ENCODE peak calls at places on chromosomes 3 and 15, in ten cellular contexts. W, P, F, N, V, C, X, S, R and O are unnamed samples.

GRCh38 chr15:98063311-98063710 is 102.8 kb downstream of the ARRDC4 start:
- DNase-seq in C (no peak), S (no peak), X (no peak), W (no peak), R (no peak), F (no peak), P (no peak), V (no peak), N (no peak), O (no peak)

GRCh38 chr3:174540536-174540935 is 318.6 kb upstream of the NAALADL2 start:
- DNase-seq in P (no peak), N (no peak), C (no peak), X (no peak), W (no peak), F (no peak), S (no peak), R (no peak), V (no peak), O (no peak)

GRCh38 chr3:197752107-197752506 is 2.4 kb downstream of the FYTTD1 start:
- DNase-seq in N (no peak), V (no peak), F (no peak), S (no peak), W (no peak), C (no peak), R (no peak), X (no peak), P (no peak), O (no peak)

GRCh38 chr3:37096972-37097371 is 77.4 kb downstream of the LRRFIP2 start:
- DNase-seq in X (no peak), F (no peak), V (no peak), R (no peak), S (no peak), N (no peak), P (peak; percentile 54), W (no peak), C (no peak), O (no peak)

GRCh38 chr3:46729038-46729437 is 11.4 kb upstream of the PRSS50 start:
- DNase-seq in F (no peak), C (no peak), W (no peak), X (no peak), R (no peak), N (peak; percentile 13), V (no peak), S (no peak), P (no peak), O (no peak)

GRCh38 chr3:141368925-141369794 is 856 bp downstream of the ZBTB38 start:
- DNase-seq in V (no peak), W (peak; percentile 94), P (peak; percentile 92), S (no peak), X (no peak), R (no peak), F (peak; percentile 45), C (no peak), N (no peak), O (no peak)

GRCh38 chr15:35630570-35630969 is 84.6 kb upstream of the DPH6 start:
- DNase-seq in F (no peak), R (no peak), V (no peak), W (peak; percentile 43), P (peak; percentile 65), X (no peak), C (peak; percentile 43), S (no peak), N (no peak), O (no peak)

GRCh38 chr3:149605902-149606301 is 51.9 kb downstream of the WWTR1 start:
- DNase-seq in S (no peak), F (peak; percentile 77), P (no peak), W (peak; percentile 60), X (no peak), R (no peak), C (no peak), N (no peak), V (no peak), O (no peak)

GRCh38 chr15:34879112-34879511 is 83.8 kb upstream of the ACTC1 start:
- DNase-seq in P (peak; percentile 3), R (no peak), N (no peak), W (peak; percentile 8), F (no peak), X (no peak), S (no peak), C (no peak), V (no peak), O (no peak)

GRCh38 chr3:126447456-126448106 is 28.1 kb downstream of the ZXDC start:
- DNase-seq in C (no peak), X (no peak), R (no peak), P (no peak), V (no peak), S (no peak), W (peak; percentile 10), N (peak; percentile 19), F (peak; percentile 57), O (peak; percentile 53)

GRCh38 chr3:106229495-106230278 is 360.9 kb upstream of the CBLB start:
- DNase-seq in C (no peak), N (no peak), V (no peak), W (no peak), S (no peak), R (no peak), P (no peak), F (no peak), X (no peak), O (no peak)

GRCh38 chr3:140720242-140720641 is 42.4 kb downstream of the TRIM42 start:
- DNase-seq in N (no peak), W (peak; percentile 5), V (no peak), P (no peak), F (no peak), S (no peak), R (no peak), X (peak; percentile 19), C (no peak), O (no peak)

GRCh38 chr15:39586387-39587171 is 5.7 kb downstream of the THBS1 start:
- DNase-seq in F (peak; percentile 93), P (peak; percentile 69), C (no peak), R (no peak), S (no peak), N (no peak), X (no peak), W (peak; percentile 71), V (no peak), O (no peak)

GRCh38 chr3:73056365-73057150 is 4.9 kb upstream of the EBLN2 start:
- DNase-seq in S (no peak), W (peak; percentile 71), R (peak; percentile 16), C (peak; percentile 41), N (no peak), F (peak; percentile 67), P (peak; percentile 64), V (no peak), X (no peak), O (no peak)

GRCh38 chr3:193851941-193852674 is 259.1 kb downstream of the OPA1 start:
- DNase-seq in P (peak; percentile 50), C (peak; percentile 59), W (no peak), F (no peak), S (no peak), N (peak; percentile 88), V (no peak), R (no peak), X (no peak), O (no peak)

DNA sequence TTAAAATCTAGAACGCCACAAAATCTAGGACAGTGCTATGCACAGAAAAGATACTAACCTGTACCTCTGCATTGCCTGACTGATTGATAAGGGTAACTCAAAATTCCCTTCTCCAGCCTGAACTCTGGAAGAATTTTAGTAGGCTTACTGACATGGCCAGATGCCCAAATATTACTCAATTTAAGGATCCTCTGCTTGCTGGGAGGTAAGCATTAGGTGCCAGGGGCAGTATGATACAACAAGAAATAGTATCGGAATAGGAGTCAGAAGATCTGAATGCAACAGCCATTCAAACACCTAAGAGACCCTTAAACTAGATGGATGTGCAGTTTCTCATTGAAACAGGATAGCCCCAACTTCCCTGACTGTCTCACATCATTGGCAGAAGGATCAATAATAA is 45.4 kb downstream of the CERS3 start:
- DNase-seq in V (no peak), N (no peak), W (no peak), X (no peak), F (no peak), C (no peak), S (no peak), R (no peak), P (no peak), O (no peak)
- TF ChIP-seq CTCF in V (no peak), N (no peak), W (no peak), X (no peak), F (no peak), C (no peak), S (no peak), R (no peak), P (no peak), O (no peak)

GRCh38 chr15:47513496-47513895 is 203.8 kb upstream of the SEMA6D start:
- DNase-seq in P (no peak), V (no peak), C (no peak), W (no peak), N (no peak), X (no peak), F (no peak), R (no peak), S (no peak), O (no peak)
- H3K4me3 ChIP-seq in P (no peak overlapping the region), V (no peak overlapping the region), C (no peak overlapping the region), W (no peak overlapping the region), N (no peak overlapping the region), X (no peak overlapping the region), F (no peak overlapping the region), R (no peak overlapping the region), S (no peak overlapping the region), O (no peak overlapping the region)

GRCh38 chr3:153173758-153174516 is 11.9 kb downstream of the RAP2B start:
- DNase-seq in W (peak; percentile 55), X (no peak), V (no peak), P (peak; percentile 44), N (no peak), S (peak; percentile 27), R (peak; percentile 13), C (no peak), F (peak; percentile 65), O (no peak)
- TF ChIP-seq CTCF in W (no peak), X (no peak), V (no peak), P (no peak), N (no peak), S (no peak), R (peak; percentile 31), C (no peak), F (no peak), O (no peak)

GRCh38 chr15:63480441-63480821 is 24.0 kb upstream of the USP3 start:
- DNase-seq in S (no peak), N (no peak), F (peak; percentile 21), V (no peak), P (no peak), X (no peak), R (no peak), W (no peak), C (no peak), O (no peak)
- H3K4me3 ChIP-seq in S (no peak overlapping the region), N (no peak overlapping the region), F (no peak overlapping the region), V (no peak overlapping the region), P (no peak overlapping the region), X (no peak overlapping the region), R (peak overlapping the region; percentile 22), W (no peak overlapping the region), C (no peak overlapping the region), O (no peak overlapping the region)

GRCh38 chr15:88506628-88507027 is 39.1 kb downstream of the MRPS11 start:
- DNase-seq in W (no peak), X (no peak), P (no peak), C (no peak), N (no peak), R (no peak), S (no peak), V (no peak), F (no peak), O (no peak)
- TF ChIP-seq CTCF in W (no peak), X (no peak), P (no peak), C (no peak), N (no peak), R (no peak), S (no peak), V (no peak), F (no peak), O (no peak)

GRCh38 chr3:58341376-58341775 is 8.7 kb downstream of the PXK start:
- DNase-seq in P (no peak), C (no peak), F (peak; percentile 33), N (no peak), S (no peak), X (no peak), V (no peak), R (no peak), W (no peak), O (no peak)
- H3K4me3 ChIP-seq in P (no peak overlapping the region), C (peak overlapping the region; percentile 21), F (no peak overlapping the region), N (no peak overlapping the region), S (no peak overlapping the region), X (no peak overlapping the region), V (no peak overlapping the region), R (peak overlapping the region; percentile 8), W (no peak overlapping the region), O (no peak overlapping the region)